ENCODE peak calls at places on chromosomes 5 and 9, in nine cellular contexts. M is activated T-cell treated with anti-CD3 and anti-CD28 coated beads, Interleukin-2, amount 50 U/mL, for 4 hours; L is fibroblast of lung; A is activated CD4-positive, CD25-positive, alpha-beta regulatory T cell; X is fibroblast of the aortic adventitia; U is bronchial epithelial cell; Y is CD4-positive, CD25-positive, alpha-beta regulatory T cell; T is GM13977; Z is fibroblast of pulmonary artery. J is an unnamed sample.

GRCh38 chr9:92970467-92970923 is 23.2 kb downstream of the FGD3 start:
- DNase-seq in X (peak), Z (peak), L (no peak), M (no peak), T (no peak), Y (peak), A (no peak), U (peak), J (no peak)

GRCh38 chr5:170439246-170439943 is 50.2 kb upstream of the KCNMB1 start:
- DNase-seq in U (no peak), T (no peak), A (no peak), L (no peak), Y (no peak), Z (no peak), X (no peak), M (no peak), J (no peak)

GRCh38 chr9:12314589-12314988 is 378.6 kb upstream of the TYRP1 start:
- DNase-seq in L (no peak), T (no peak), Z (no peak), U (no peak), M (no peak), A (no peak), X (no peak), Y (no peak), J (no peak)

GRCh38 chr5:171865431-171865830 is 79.8 kb downstream of the SMIM23 start:
- DNase-seq in U (no peak), Z (no peak), A (no peak), M (no peak), T (no peak), L (no peak), Y (no peak), X (no peak), J (no peak)

GRCh38 chr9:128901379-128901778 is 19.4 kb upstream of the PHYHD1 start:
- DNase-seq in U (no peak), L (no peak), A (no peak), Z (no peak), Y (no peak), M (no peak), X (no peak), T (no peak), J (no peak)

GRCh38 chr9:113577525-113578261 is 114.2 kb downstream of the RGS3 start:
- DNase-seq in T (no peak), M (no peak), Z (peak), Y (no peak), L (peak), U (no peak), A (no peak), X (peak), J (no peak)

GRCh38 chr9:35686222-35687203 is 3.2 kb downstream of the TPM2 start:
- DNase-seq in U (no peak), T (no peak), L (peak), Z (peak), M (no peak), A (no peak), Y (no peak), X (peak), J (peak)

GRCh38 chr5:158812381-158812780 is 287.3 kb downstream of the EBF1 start:
- DNase-seq in M (peak), A (peak), X (no peak), Y (peak), U (no peak), T (no peak), Z (no peak), L (no peak), J (no peak)

GRCh38 chr5:78587081-78587774 is 61.3 kb downstream of the LHFPL2 start:
- DNase-seq in T (no peak), A (no peak), Z (no peak), U (no peak), L (no peak), M (no peak), X (peak), Y (no peak), J (no peak)

GRCh38 chr9:35079041-35079425 is 709 bp downstream of the FANCG start:
- DNase-seq in Y (peak), X (no peak), T (no peak), Z (no peak), M (no peak), A (no peak), U (no peak), L (no peak), J (no peak)

GRCh38 chr9:99269429-99269828 is 47.3 kb downstream of the SEC61B start:
- DNase-seq in L (peak), U (peak), M (no peak), Y (no peak), Z (peak), X (peak), A (no peak), T (no peak), J (peak)

GRCh38 chr9:137433349-137433915 is 7.7 kb downstream of the ENTPD8 start:
- DNase-seq in Z (no peak), T (no peak), L (no peak), X (no peak), A (no peak), U (no peak), Y (no peak), M (no peak), J (no peak)

GRCh38 chr5:177557041-177557647 is 2.8 kb upstream of the FAM193B start:
- DNase-seq in Y (peak), X (no peak), Z (no peak), L (peak), U (peak), A (no peak), M (no peak), T (no peak), J (no peak)

GRCh38 chr9:97848237-97848581 is 4.8 kb upstream of the FOXE1 start:
- DNase-seq in U (no peak), M (no peak), T (no peak), X (no peak), Y (no peak), L (no peak), A (no peak), Z (no peak), J (peak)

GRCh38 chr9:69264526-69264925 is 60.5 kb upstream of the ENTREP1 start:
- DNase-seq in A (no peak), X (no peak), M (no peak), T (no peak), U (no peak), L (no peak), Z (no peak), Y (no peak), J (no peak)

GRCh38 chr5:142511318-142511717 is 174.6 kb downstream of the FGF1 start:
- DNase-seq in X (no peak), Y (no peak), M (no peak), A (no peak), U (no peak), T (no peak), Z (no peak), L (no peak), J (no peak)

GRCh38 chr9:21056931-21057330 is 20.8 kb downstream of the IFNB1 start:
- DNase-seq in Y (no peak), A (no peak), Z (peak), U (peak), X (no peak), T (no peak), L (peak), M (no peak), J (no peak)

GRCh38 chr9:129283705-129284606 is 105.9 kb upstream of the IER5L start:
- DNase-seq in U (no peak), M (no peak), Y (no peak), X (no peak), Z (no peak), T (no peak), L (no peak), A (no peak), J (no peak)

GRCh38 chr9:98795970-98796363 is 388 bp downstream of the ANKS6 start:
- DNase-seq in Z (no peak), A (no peak), U (no peak), Y (no peak), L (no peak), T (no peak), M (no peak), X (no peak), J (peak)

GRCh38 chr9:20297646-20298084 is 324.6 kb downstream of the MLLT3 start:
- DNase-seq in A (no peak), X (peak), Y (no peak), M (no peak), T (no peak), U (peak), Z (peak), L (peak), J (peak)

GRCh38 chr5:32583582-32584232 is 1.6 kb upstream of the SUB1 start:
- DNase-seq in X (no peak), T (peak), A (no peak), M (no peak), Z (no peak), Y (peak), U (no peak), L (no peak), J (no peak)

GRCh38 chr5:54689411-54690251 is 172.1 kb downstream of the SNX18 start:
- DNase-seq in U (no peak), L (no peak), T (no peak), A (no peak), M (no peak), X (peak), Z (no peak), Y (no peak), J (no peak)

GRCh38 chr9:33461474-33461873 is 12.2 kb downstream of the NOL6 start:
- DNase-seq in U (no peak), A (no peak), L (no peak), M (no peak), Z (no peak), T (no peak), Y (no peak), X (no peak), J (no peak)

GRCh38 chr5:59231221-59231931 is 648.5 kb downstream of the RAB3C start:
- DNase-seq in T (no peak), L (no peak), Z (no peak), U (no peak), X (no peak), Y (no peak), A (no peak), M (no peak), J (no peak)

GRCh38 chr9:107733530-107733907 is 243.9 kb upstream of the KLF4 start:
- DNase-seq in Y (no peak), X (peak), U (no peak), A (no peak), L (peak), M (no peak), T (no peak), Z (peak), J (peak)

GRCh38 chr5:133690746-133691145 is 78.4 kb upstream of the FSTL4 start:
- DNase-seq in Y (no peak), T (no peak), X (no peak), Z (no peak), L (no peak), U (no peak), M (no peak), A (no peak), J (no peak)

GRCh38 chr9:100619665-100620064 is 41.8 kb downstream of the CAVIN4 start:
- DNase-seq in X (no peak), T (no peak), M (no peak), L (no peak), A (no peak), Y (no peak), Z (no peak), U (no peak), J (no peak)

GRCh38 chr5:108093186-108093585 is 288.7 kb downstream of the FBXL17 start:
- DNase-seq in T (peak), X (peak), L (peak), Z (peak), Y (peak), U (peak), A (no peak), M (no peak), J (peak)

GRCh38 chr5:59190746-59191145 is 607.9 kb downstream of the RAB3C start:
- DNase-seq in T (no peak), M (no peak), A (no peak), X (no peak), Z (no peak), L (no peak), U (no peak), Y (no peak), J (no peak)

GRCh38 chr5:36641416-36641815 is 35.0 kb downstream of the SLC1A3 start:
- DNase-seq in Y (no peak), A (no peak), X (peak), T (no peak), L (no peak), M (no peak), U (no peak), Z (peak), J (no peak)

GRCh38 chr5:96023518-96023917 is 61.9 kb upstream of the ELL2 start:
- DNase-seq in X (peak), L (peak), M (no peak), T (no peak), U (peak), A (no peak), Y (no peak), Z (peak), J (peak)

GRCh38 chr5:105407190-105407589 is 1844.6 kb upstream of the NUDT12 start:
- DNase-seq in Y (no peak), X (no peak), T (no peak), A (no peak), M (no peak), L (no peak), Z (no peak), U (no peak), J (no peak)